ENCODE peak calls at places on chromosomes 5 and 9, in seven cellular contexts. Y is mammary epithelial cell, Z is fibroblast of lung, M is PC-9, X is GM23248, Q is K562, V is DND-41. H is an unnamed sample.
A peak's percentile ranks its signal among the peaks of the same experiment; 100 is the strongest.

GRCh38 chr5:149439899-149440655 is 61.0 kb upstream of the IL17B start:
- DNase-seq in M (peak; percentile 95), Z (peak; percentile 63), V (no peak), Q (peak; percentile 89), X (peak; percentile 67), Y (peak; percentile 99), H (peak; percentile 95)

GRCh38 chr9:134602547-134603362 is 38.8 kb upstream of the COL5A1 start:
- DNase-seq in Y (peak; percentile 69), X (peak; percentile 99), V (no peak), Q (no peak), M (peak; percentile 83), Z (peak; percentile 96), H (peak; percentile 64)

GRCh38 chr5:79181419-79182022 is 54.4 kb upstream of the JMY start:
- DNase-seq in V (no peak), Q (no peak), M (peak; percentile 68), X (peak; percentile 50), Z (no peak), Y (peak; percentile 26), H (no peak)

GRCh38 chr5:13993926-13994325 is 49.4 kb upstream of the DNAH5 start:
- DNase-seq in Y (no peak), V (no peak), Q (no peak), X (no peak), Z (no peak), M (no peak), H (no peak)

GRCh38 chr9:14004110-14004509 is 309.8 kb downstream of the NFIB start:
- DNase-seq in Z (no peak), X (no peak), M (no peak), Q (no peak), V (no peak), Y (no peak), H (no peak)

GRCh38 chr5:125696762-125697161 is 726.4 kb upstream of the GRAMD2B start:
- DNase-seq in M (no peak), Q (no peak), V (no peak), Z (peak; percentile 78), Y (peak; percentile 68), X (peak; percentile 82), H (no peak)

GRCh38 chr5:178580556-178580955 is 9.6 kb downstream of the COL23A1 start:
- DNase-seq in Z (no peak), M (no peak), X (no peak), V (no peak), Q (no peak), Y (no peak), H (no peak)

GRCh38 chr5:181261320-181262085 is 560 bp upstream of the TRIM52 start:
- DNase-seq in V (peak; percentile 83), M (no peak), X (peak; percentile 87), Q (peak; percentile 74), Z (peak; percentile 69), Y (peak; percentile 64), H (peak; percentile 48)

GRCh38 chr9:135039266-135039870 is 48.1 kb upstream of the OLFM1 start:
- DNase-seq in V (no peak), Z (no peak), M (no peak), Y (no peak), Q (no peak), X (no peak), H (no peak)

GRCh38 chr5:139295692-139296091 is 2.2 kb downstream of the MATR3 start:
- DNase-seq in Z (no peak), V (no peak), M (no peak), Y (no peak), X (peak; percentile 32), Q (no peak), H (no peak)

GRCh38 chr5:81239613-81240012 is 6.5 kb downstream of the CKMT2 start:
- DNase-seq in Z (no peak), Q (no peak), V (no peak), M (no peak), X (no peak), Y (no peak), H (no peak)

GRCh38 chr5:149007174-149007573 is 55.7 kb downstream of the SH3TC2 start:
- DNase-seq in X (peak; percentile 87), Q (no peak), Y (no peak), Z (peak; percentile 82), V (no peak), M (no peak), H (no peak)

GRCh38 chr5:1999794-2000193 is 117.1 kb upstream of the IRX4 start:
- DNase-seq in X (no peak), M (no peak), Z (no peak), Q (no peak), V (no peak), Y (no peak), H (no peak)

GRCh38 chr9:113807173-113808061 is 68.7 kb upstream of the ZNF618 start:
- DNase-seq in M (no peak), Q (peak; percentile 81), X (peak; percentile 65), V (peak; percentile 46), Y (peak; percentile 43), Z (peak; percentile 77), H (peak; percentile 33)

GRCh38 chr5:57216714-57217113 is 42.9 kb downstream of the GPBP1 start:
- DNase-seq in V (no peak), X (peak; percentile 71), Z (peak; percentile 75), M (peak; percentile 91), Y (peak; percentile 41), Q (no peak), H (no peak)

GRCh38 chr5:31236339-31236738 is 42.9 kb downstream of the CDH6 start:
- DNase-seq in X (no peak), M (no peak), Q (no peak), V (no peak), Y (no peak), Z (no peak), H (no peak)

GRCh38 chr9:93089481-93089991 is 6.5 kb upstream of the CARD19 start:
- DNase-seq in X (no peak), M (no peak), Z (no peak), V (no peak), Y (no peak), Q (no peak), H (no peak)

GRCh38 chr9:93089024-93089423 is 7.0 kb upstream of the CARD19 start:
- DNase-seq in Y (no peak), M (no peak), V (no peak), Z (no peak), Q (no peak), X (no peak), H (no peak)

GRCh38 chr9:93086445-93087224 is 9.4 kb upstream of the CARD19 start:
- DNase-seq in M (no peak), V (no peak), Z (no peak), Q (no peak), Y (no peak), X (no peak), H (no peak)

GRCh38 chr9:93088656-93089015 is 7.4 kb upstream of the CARD19 start:
- DNase-seq in Z (no peak), M (no peak), X (no peak), V (no peak), Q (no peak), Y (no peak), H (no peak)

GRCh38 chr9:93087971-93088655 is 7.9 kb upstream of the CARD19 start:
- DNase-seq in X (no peak), Z (no peak), Q (no peak), V (no peak), Y (no peak), M (no peak), H (no peak)
- TF ChIP-seq EZH2 in X (no peak), Z (no peak), Q (no peak), V (no peak), Y (no peak), M (no peak), H (no peak)

DNA sequence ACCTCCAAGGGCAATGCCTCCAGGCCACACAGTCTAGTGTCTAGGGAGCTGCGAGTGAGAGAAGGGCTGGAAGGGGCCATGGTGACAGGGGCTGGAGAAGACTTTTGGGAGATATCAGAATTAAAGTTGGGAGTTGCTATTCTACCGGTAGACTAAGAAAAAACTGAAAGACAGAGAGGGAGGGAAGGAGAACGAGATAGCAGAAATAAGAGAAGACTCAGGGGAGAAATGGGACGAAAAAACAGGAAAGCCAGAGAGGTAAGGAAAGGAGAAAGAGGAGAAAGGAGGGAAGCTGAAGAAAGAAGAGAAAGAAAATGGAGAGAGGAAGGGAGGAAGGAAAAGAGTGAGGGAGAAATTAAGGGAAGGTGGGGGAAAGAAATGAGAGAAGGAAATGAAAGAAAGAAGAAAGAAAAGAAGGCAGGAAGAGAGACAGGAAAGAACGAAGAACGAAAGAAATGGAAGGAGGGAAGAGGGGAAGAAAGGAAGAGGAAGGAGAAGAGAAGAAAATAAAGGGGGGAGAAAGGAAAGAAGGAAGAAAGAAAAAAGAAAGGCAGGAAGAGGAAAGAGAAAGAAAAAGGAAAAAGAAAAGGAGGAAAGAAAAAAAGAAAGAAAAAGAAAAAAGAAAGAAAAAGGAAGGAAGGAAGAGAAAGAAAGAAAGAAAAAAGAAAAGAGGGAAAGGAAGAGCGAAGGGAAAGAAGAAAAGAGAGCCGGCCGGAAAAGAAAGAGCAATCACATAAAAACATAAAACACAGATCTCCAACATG is 1.2 kb downstream of the EBF1 start:
- DNase-seq in V (no peak), Z (no peak), X (peak; percentile 38), M (no peak), Y (no peak), Q (no peak), H (no peak)
- TF ChIP-seq EZH2 in V (no peak), Z (no peak), X (no peak), M (no peak), Y (peak; percentile 52), Q (no peak), H (no peak)

GRCh38 chr5:50965621-50966362 is 299.4 kb downstream of the PARP8 start:
- DNase-seq in Z (no peak), Q (no peak), V (no peak), Y (no peak), X (no peak), M (no peak), H (no peak)
- TF ChIP-seq EZH2 in Z (no peak), Q (no peak), V (no peak), Y (peak; percentile 70), X (no peak), M (no peak), H (no peak)

DNA sequence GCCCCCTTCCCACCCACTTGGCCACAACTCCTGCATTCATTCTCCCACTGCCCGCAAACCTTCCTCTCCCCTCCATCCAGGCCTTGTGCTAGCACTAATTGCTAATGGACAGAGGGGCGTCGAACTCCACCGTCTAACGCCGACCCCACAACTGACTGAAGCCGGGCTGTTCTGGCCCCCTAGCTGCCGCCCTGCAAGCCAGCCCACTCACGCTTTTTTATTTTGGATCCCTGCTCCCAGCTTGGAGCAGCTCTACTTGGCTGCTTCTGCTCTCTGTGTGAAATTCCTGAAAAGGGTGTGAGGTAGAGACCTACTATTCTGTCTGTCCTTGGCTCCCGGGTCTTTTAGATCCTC is 704 bp upstream of the ASTN2 start:
- DNase-seq in M (no peak), Z (no peak), V (no peak), X (no peak), Y (no peak), Q (no peak), H (no peak)
- TF ChIP-seq EZH2 in M (no peak), Z (no peak), V (no peak), X (no peak), Y (peak; percentile 41), Q (no peak), H (no peak)